ENCODE peak calls at places on chromosomes 7 and 10, in ten cellular contexts. One of them, this sample, is unnamed.

GRCh38 chr7:27459729-27460048 is 203.0 kb downstream of the HIBADH start:
- DNase-seq in CD8-positive, alpha-beta T cell: no peak
- DNase-seq in lower leg skin: no peak
- DNase-seq in aorta: no peak
- DNase-seq in CD8-positive, alpha-beta memory T cell: no peak
- DNase-seq in kidney tubule cell: no peak
- DNase-seq in AML-193: no peak
- DNase-seq in NCI-H2107: no peak
- DNase-seq in NCI-H2081: no peak
- DNase-seq in GM04504: peak
- DNase-seq in this sample: no peak

GRCh38 chr7:86411804-86412203 is 231.9 kb upstream of the GRM3 start:
- DNase-seq in CD8-positive, alpha-beta T cell: no peak
- DNase-seq in lower leg skin: no peak
- DNase-seq in aorta: no peak
- DNase-seq in CD8-positive, alpha-beta memory T cell: no peak
- DNase-seq in kidney tubule cell: peak
- DNase-seq in AML-193: no peak
- DNase-seq in NCI-H2107: no peak
- DNase-seq in NCI-H2081: no peak
- DNase-seq in GM04504: no peak
- DNase-seq in this sample: no peak

GRCh38 chr7:27184342-27185012 is 555 bp downstream of the HOXA11 start:
- DNase-seq in CD8-positive, alpha-beta T cell: no peak
- DNase-seq in lower leg skin: peak
- DNase-seq in aorta: peak
- DNase-seq in CD8-positive, alpha-beta memory T cell: no peak
- DNase-seq in kidney tubule cell: peak
- DNase-seq in AML-193: no peak
- DNase-seq in NCI-H2107: no peak
- DNase-seq in NCI-H2081: peak
- DNase-seq in GM04504: peak
- DNase-seq in this sample: no peak

GRCh38 chr10:124589491-124590006 is 127.9 kb downstream of the LHPP start:
- DNase-seq in CD8-positive, alpha-beta T cell: no peak
- DNase-seq in lower leg skin: no peak
- DNase-seq in aorta: peak
- DNase-seq in CD8-positive, alpha-beta memory T cell: no peak
- DNase-seq in kidney tubule cell: peak
- DNase-seq in AML-193: no peak
- DNase-seq in NCI-H2107: no peak
- DNase-seq in NCI-H2081: no peak
- DNase-seq in GM04504: no peak
- DNase-seq in this sample: no peak

GRCh38 chr7:3009086-3009485 is 34.6 kb downstream of the CARD11 start:
- DNase-seq in CD8-positive, alpha-beta T cell: no peak
- DNase-seq in lower leg skin: no peak
- DNase-seq in aorta: no peak
- DNase-seq in CD8-positive, alpha-beta memory T cell: no peak
- DNase-seq in kidney tubule cell: no peak
- DNase-seq in AML-193: no peak
- DNase-seq in NCI-H2107: no peak
- DNase-seq in NCI-H2081: no peak
- DNase-seq in GM04504: no peak
- DNase-seq in this sample: no peak

GRCh38 chr10:131799429-131799828 is 101.4 kb upstream of the PPP2R2D start:
- DNase-seq in CD8-positive, alpha-beta T cell: no peak
- DNase-seq in lower leg skin: no peak
- DNase-seq in aorta: no peak
- DNase-seq in CD8-positive, alpha-beta memory T cell: no peak
- DNase-seq in kidney tubule cell: no peak
- DNase-seq in AML-193: no peak
- DNase-seq in NCI-H2107: no peak
- DNase-seq in NCI-H2081: no peak
- DNase-seq in GM04504: no peak
- DNase-seq in this sample: no peak

GRCh38 chr10:88163572-88163971 is 300.1 kb downstream of the PTEN start:
- DNase-seq in CD8-positive, alpha-beta T cell: no peak
- DNase-seq in lower leg skin: no peak
- DNase-seq in aorta: no peak
- DNase-seq in CD8-positive, alpha-beta memory T cell: no peak
- DNase-seq in kidney tubule cell: no peak
- DNase-seq in AML-193: no peak
- DNase-seq in NCI-H2107: no peak
- DNase-seq in NCI-H2081: no peak
- DNase-seq in GM04504: no peak
- DNase-seq in this sample: no peak

GRCh38 chr7:151378496-151379192 is 31.2 kb downstream of the WDR86 start:
- DNase-seq in CD8-positive, alpha-beta T cell: no peak
- DNase-seq in lower leg skin: no peak
- DNase-seq in aorta: no peak
- DNase-seq in CD8-positive, alpha-beta memory T cell: no peak
- DNase-seq in kidney tubule cell: no peak
- DNase-seq in AML-193: no peak
- DNase-seq in NCI-H2107: no peak
- DNase-seq in NCI-H2081: no peak
- DNase-seq in GM04504: no peak
- DNase-seq in this sample: no peak

GRCh38 chr10:133350283-133350949 is 3.2 kb downstream of the PRAP1 start:
- DNase-seq in CD8-positive, alpha-beta T cell: no peak
- DNase-seq in lower leg skin: no peak
- DNase-seq in aorta: no peak
- DNase-seq in CD8-positive, alpha-beta memory T cell: no peak
- DNase-seq in kidney tubule cell: no peak
- DNase-seq in AML-193: no peak
- DNase-seq in NCI-H2107: no peak
- DNase-seq in NCI-H2081: no peak
- DNase-seq in GM04504: no peak
- DNase-seq in this sample: no peak

GRCh38 chr10:71222541-71223364 is 10.4 kb downstream of the UNC5B start:
- DNase-seq in CD8-positive, alpha-beta T cell: no peak
- DNase-seq in lower leg skin: no peak
- DNase-seq in aorta: peak
- DNase-seq in CD8-positive, alpha-beta memory T cell: no peak
- DNase-seq in kidney tubule cell: peak
- DNase-seq in AML-193: no peak
- DNase-seq in NCI-H2107: peak
- DNase-seq in NCI-H2081: no peak
- DNase-seq in GM04504: no peak
- DNase-seq in this sample: no peak

GRCh38 chr7:84043661-84044191 is 150.9 kb downstream of the SEMA3A start:
- DNase-seq in CD8-positive, alpha-beta T cell: no peak
- DNase-seq in lower leg skin: no peak
- DNase-seq in aorta: no peak
- DNase-seq in CD8-positive, alpha-beta memory T cell: no peak
- DNase-seq in kidney tubule cell: no peak
- DNase-seq in AML-193: no peak
- DNase-seq in NCI-H2107: no peak
- DNase-seq in NCI-H2081: no peak
- DNase-seq in GM04504: no peak
- DNase-seq in this sample: no peak

GRCh38 chr7:99693100-99693426 is 13.3 kb upstream of the CYP3A5 start:
- DNase-seq in CD8-positive, alpha-beta T cell: no peak
- DNase-seq in lower leg skin: no peak
- DNase-seq in aorta: no peak
- DNase-seq in CD8-positive, alpha-beta memory T cell: no peak
- DNase-seq in kidney tubule cell: no peak
- DNase-seq in AML-193: no peak
- DNase-seq in NCI-H2107: no peak
- DNase-seq in NCI-H2081: no peak
- DNase-seq in GM04504: no peak
- DNase-seq in this sample: no peak

GRCh38 chr7:151754142-151754590 is 122.7 kb downstream of the PRKAG2 start:
- DNase-seq in CD8-positive, alpha-beta T cell: no peak
- DNase-seq in lower leg skin: peak
- DNase-seq in aorta: peak
- DNase-seq in CD8-positive, alpha-beta memory T cell: no peak
- DNase-seq in kidney tubule cell: peak
- DNase-seq in AML-193: peak
- DNase-seq in NCI-H2107: no peak
- DNase-seq in NCI-H2081: peak
- DNase-seq in GM04504: peak
- DNase-seq in this sample: peak

GRCh38 chr10:69769395-69769989 is 32.2 kb upstream of the COL13A1 start:
- DNase-seq in CD8-positive, alpha-beta T cell: no peak
- DNase-seq in lower leg skin: no peak
- DNase-seq in aorta: peak
- DNase-seq in CD8-positive, alpha-beta memory T cell: no peak
- DNase-seq in kidney tubule cell: peak
- DNase-seq in AML-193: no peak
- DNase-seq in NCI-H2107: no peak
- DNase-seq in NCI-H2081: no peak
- DNase-seq in GM04504: peak
- DNase-seq in this sample: no peak

GRCh38 chr10:118482393-118483331 is 112.8 kb downstream of the PRLHR start:
- DNase-seq in CD8-positive, alpha-beta T cell: no peak
- DNase-seq in lower leg skin: no peak
- DNase-seq in aorta: no peak
- DNase-seq in CD8-positive, alpha-beta memory T cell: no peak
- DNase-seq in kidney tubule cell: no peak
- DNase-seq in AML-193: no peak
- DNase-seq in NCI-H2107: no peak
- DNase-seq in NCI-H2081: no peak
- DNase-seq in GM04504: no peak
- DNase-seq in this sample: no peak

GRCh38 chr10:117615649-117616048 is 73.1 kb downstream of the EMX2 start:
- DNase-seq in CD8-positive, alpha-beta T cell: no peak
- DNase-seq in lower leg skin: no peak
- DNase-seq in aorta: no peak
- DNase-seq in CD8-positive, alpha-beta memory T cell: no peak
- DNase-seq in kidney tubule cell: no peak
- DNase-seq in AML-193: no peak
- DNase-seq in NCI-H2107: no peak
- DNase-seq in NCI-H2081: no peak
- DNase-seq in GM04504: no peak
- DNase-seq in this sample: no peak

GRCh38 chr7:99143853-99144672 is at the start of gene SMURF1:
- DNase-seq in CD8-positive, alpha-beta T cell: peak
- DNase-seq in lower leg skin: peak
- DNase-seq in aorta: peak
- DNase-seq in CD8-positive, alpha-beta memory T cell: peak
- DNase-seq in kidney tubule cell: peak
- DNase-seq in AML-193: peak
- DNase-seq in NCI-H2107: peak
- DNase-seq in NCI-H2081: peak
- DNase-seq in GM04504: peak
- DNase-seq in this sample: peak

GRCh38 chr10:21285207-21285606 is 240.3 kb downstream of the SKIDA1 start:
- DNase-seq in CD8-positive, alpha-beta T cell: no peak
- DNase-seq in lower leg skin: no peak
- DNase-seq in aorta: no peak
- DNase-seq in CD8-positive, alpha-beta memory T cell: no peak
- DNase-seq in kidney tubule cell: no peak
- DNase-seq in AML-193: no peak
- DNase-seq in NCI-H2107: no peak
- DNase-seq in NCI-H2081: no peak
- DNase-seq in GM04504: no peak
- DNase-seq in this sample: no peak

GRCh38 chr7:132584796-132585494 is 8.7 kb upstream of the PLXNA4 start:
- DNase-seq in CD8-positive, alpha-beta T cell: no peak
- DNase-seq in lower leg skin: no peak
- DNase-seq in aorta: no peak
- DNase-seq in CD8-positive, alpha-beta memory T cell: no peak
- DNase-seq in kidney tubule cell: no peak
- DNase-seq in AML-193: no peak
- DNase-seq in NCI-H2107: no peak
- DNase-seq in NCI-H2081: no peak
- DNase-seq in GM04504: no peak
- DNase-seq in this sample: no peak

GRCh38 chr7:84658286-84658685 is 463.7 kb upstream of the SEMA3A start:
- DNase-seq in CD8-positive, alpha-beta T cell: no peak
- DNase-seq in lower leg skin: no peak
- DNase-seq in aorta: no peak
- DNase-seq in CD8-positive, alpha-beta memory T cell: no peak
- DNase-seq in kidney tubule cell: no peak
- DNase-seq in AML-193: no peak
- DNase-seq in NCI-H2107: no peak
- DNase-seq in NCI-H2081: no peak
- DNase-seq in GM04504: no peak
- DNase-seq in this sample: no peak

GRCh38 chr10:132363921-132364593 is 32.1 kb downstream of the LRRC27 start:
- DNase-seq in CD8-positive, alpha-beta T cell: no peak
- DNase-seq in lower leg skin: no peak
- DNase-seq in aorta: peak
- DNase-seq in CD8-positive, alpha-beta memory T cell: no peak
- DNase-seq in kidney tubule cell: peak
- DNase-seq in AML-193: no peak
- DNase-seq in NCI-H2107: no peak
- DNase-seq in NCI-H2081: no peak
- DNase-seq in GM04504: no peak
- DNase-seq in this sample: peak

GRCh38 chr7:135270577-135271254 is 37.1 kb downstream of the STRA8 start:
- DNase-seq in CD8-positive, alpha-beta T cell: no peak
- DNase-seq in lower leg skin: no peak
- DNase-seq in aorta: no peak
- DNase-seq in CD8-positive, alpha-beta memory T cell: no peak
- DNase-seq in kidney tubule cell: no peak
- DNase-seq in AML-193: no peak
- DNase-seq in NCI-H2107: no peak
- DNase-seq in NCI-H2081: no peak
- DNase-seq in GM04504: no peak
- DNase-seq in this sample: no peak

GRCh38 chr7:36275735-36276284 is 113.9 kb upstream of the ANLN start:
- DNase-seq in CD8-positive, alpha-beta T cell: no peak
- DNase-seq in lower leg skin: no peak
- DNase-seq in aorta: no peak
- DNase-seq in CD8-positive, alpha-beta memory T cell: no peak
- DNase-seq in kidney tubule cell: no peak
- DNase-seq in AML-193: no peak
- DNase-seq in NCI-H2107: no peak
- DNase-seq in NCI-H2081: no peak
- DNase-seq in GM04504: no peak
- DNase-seq in this sample: no peak

GRCh38 chr7:26348234-26348851 is 56.7 kb downstream of the SNX10 start:
- DNase-seq in CD8-positive, alpha-beta T cell: no peak
- DNase-seq in lower leg skin: no peak
- DNase-seq in aorta: no peak
- DNase-seq in CD8-positive, alpha-beta memory T cell: no peak
- DNase-seq in kidney tubule cell: peak
- DNase-seq in AML-193: no peak
- DNase-seq in NCI-H2107: no peak
- DNase-seq in NCI-H2081: no peak
- DNase-seq in GM04504: no peak
- DNase-seq in this sample: no peak

GRCh38 chr10:114221235-114221634 is 17.8 kb upstream of the VWA2 start:
- DNase-seq in CD8-positive, alpha-beta T cell: no peak
- DNase-seq in lower leg skin: no peak
- DNase-seq in aorta: no peak
- DNase-seq in CD8-positive, alpha-beta memory T cell: no peak
- DNase-seq in kidney tubule cell: no peak
- DNase-seq in AML-193: no peak
- DNase-seq in NCI-H2107: no peak
- DNase-seq in NCI-H2081: no peak
- DNase-seq in GM04504: no peak
- DNase-seq in this sample: no peak

GRCh38 chr10:96236090-96236478 is 35.3 kb downstream of the BLNK start:
- DNase-seq in CD8-positive, alpha-beta T cell: no peak
- DNase-seq in lower leg skin: no peak
- DNase-seq in aorta: no peak
- DNase-seq in CD8-positive, alpha-beta memory T cell: no peak
- DNase-seq in kidney tubule cell: no peak
- DNase-seq in AML-193: no peak
- DNase-seq in NCI-H2107: no peak
- DNase-seq in NCI-H2081: no peak
- DNase-seq in GM04504: no peak
- DNase-seq in this sample: no peak

GRCh38 chr10:27285093-27285492 is 44.5 kb upstream of the ACBD5 start:
- DNase-seq in CD8-positive, alpha-beta T cell: no peak
- DNase-seq in lower leg skin: no peak
- DNase-seq in aorta: no peak
- DNase-seq in CD8-positive, alpha-beta memory T cell: peak
- DNase-seq in kidney tubule cell: peak
- DNase-seq in AML-193: peak
- DNase-seq in NCI-H2107: no peak
- DNase-seq in NCI-H2081: no peak
- DNase-seq in GM04504: no peak
- DNase-seq in this sample: peak

GRCh38 chr7:121766676-121767075 is 106.3 kb upstream of the PTPRZ1 start:
- DNase-seq in CD8-positive, alpha-beta T cell: no peak
- DNase-seq in lower leg skin: no peak
- DNase-seq in aorta: no peak
- DNase-seq in CD8-positive, alpha-beta memory T cell: no peak
- DNase-seq in kidney tubule cell: no peak
- DNase-seq in AML-193: no peak
- DNase-seq in NCI-H2107: no peak
- DNase-seq in NCI-H2081: no peak
- DNase-seq in GM04504: no peak
- DNase-seq in this sample: no peak

This sample was measured in CD4-positive, CD25-positive, alpha-beta regulatory T cell.